ENCODE peak calls at places on chromosomes 11 and 22, in ten cellular contexts. Q is activated CD8-positive, alpha-beta T cell treated with anti-CD3 and anti-CD28 coated beads for 36 hours; I is astrocyte of the spinal cord; P is brain microvascular endothelial cell; S is glutamatergic neuron; O is right lobe of liver; L is AG04450; R is heart right ventricle; W is tibial artery; E is Calu3. H is an unnamed sample.

GRCh38 chr22:38176170-38176741 is 5.4 kb downstream of the PLA2G6 start:
- DNase-seq in Q (peak), I (peak), P (peak), S (no peak), O (no peak), L (peak), R (peak), W (peak), E (peak), H (peak)

GRCh38 chr22:36925388-36926290 is 12.2 kb downstream of the CSF2RB start:
- DNase-seq in Q (no peak), I (no peak), P (no peak), S (no peak), O (no peak), L (no peak), R (no peak), W (no peak), E (no peak), H (no peak)

GRCh38 chr11:123194308-123195181 is 503 bp downstream of the CLMP start:
- DNase-seq in Q (no peak), I (peak), P (no peak), S (peak), O (no peak), L (no peak), R (no peak), W (no peak), E (peak), H (peak)

GRCh38 chr11:48114740-48115139 is 101.9 kb upstream of the OR4B1 start:
- DNase-seq in Q (no peak), I (no peak), P (no peak), S (no peak), O (no peak), L (no peak), R (no peak), W (no peak), E (no peak), H (no peak)

GRCh38 chr11:114232400-114233070 is 63.7 kb upstream of the NNMT start:
- DNase-seq in Q (no peak), I (no peak), P (no peak), S (no peak), O (no peak), L (no peak), R (no peak), W (no peak), E (no peak), H (no peak)

GRCh38 chr22:31748490-31748889 is 1.4 kb downstream of the PRR14L start:
- DNase-seq in Q (no peak), I (no peak), P (no peak), S (no peak), O (no peak), L (no peak), R (no peak), W (no peak), E (no peak), H (no peak)

GRCh38 chr22:35024364-35024692 is 41.6 kb upstream of the ISX start:
- DNase-seq in Q (no peak), I (no peak), P (no peak), S (no peak), O (no peak), L (no peak), R (no peak), W (no peak), E (no peak), H (no peak)

GRCh38 chr22:42641801-42642413 is 1.5 kb upstream of the ATP5MGL start:
- DNase-seq in Q (no peak), I (no peak), P (no peak), S (no peak), O (no peak), L (no peak), R (no peak), W (no peak), E (no peak), H (no peak)

GRCh38 chr11:85182437-85183109 is 444.6 kb downstream of the DLG2 start:
- DNase-seq in Q (no peak), I (peak), P (peak), S (no peak), O (no peak), L (no peak), R (no peak), W (no peak), E (peak), H (peak)

GRCh38 chr11:27693398-27693797 is 6.9 kb downstream of the BDNF start:
- DNase-seq in Q (no peak), I (no peak), P (no peak), S (no peak), O (no peak), L (no peak), R (no peak), W (no peak), E (no peak), H (no peak)

GRCh38 chr11:3044915-3045314 is 12.3 kb downstream of the CARS1 start:
- DNase-seq in Q (no peak), I (no peak), P (no peak), S (no peak), O (no peak), L (no peak), R (no peak), W (no peak), E (no peak), H (no peak)

GRCh38 chr11:9516113-9516512 is 55.3 kb downstream of the ZNF143 start:
- DNase-seq in Q (no peak), I (no peak), P (no peak), S (no peak), O (no peak), L (no peak), R (no peak), W (no peak), E (peak), H (no peak)

GRCh38 chr11:72904016-72904415 is 89.8 kb downstream of the ATG16L2 start:
- DNase-seq in Q (no peak), I (no peak), P (no peak), S (no peak), O (no peak), L (no peak), R (no peak), W (no peak), E (no peak), H (no peak)

GRCh38 chr11:134949121-134949591 is 537.1 kb upstream of the B3GAT1 start:
- DNase-seq in Q (no peak), I (peak), P (peak), S (no peak), O (no peak), L (no peak), R (no peak), W (peak), E (no peak), H (no peak)

GRCh38 chr11:563066-563811 is 2.5 kb downstream of the RASSF7 start:
- DNase-seq in Q (no peak), I (no peak), P (no peak), S (no peak), O (no peak), L (no peak), R (no peak), W (no peak), E (no peak), H (no peak)

GRCh38 chr11:45815747-45816146 is 10.8 kb downstream of the SLC35C1 start:
- DNase-seq in Q (no peak), I (peak), P (peak), S (no peak), O (no peak), L (no peak), R (no peak), W (no peak), E (no peak), H (no peak)

GRCh38 chr11:2122222-2122906 is 16.8 kb downstream of the IGF2 start:
- DNase-seq in Q (no peak), I (peak), P (peak), S (no peak), O (no peak), L (peak), R (no peak), W (no peak), E (no peak), H (no peak)

GRCh38 chr11:9815486-9816136 is 151.7 kb downstream of the SWAP70 start:
- DNase-seq in Q (no peak), I (peak), P (peak), S (no peak), O (no peak), L (peak), R (no peak), W (peak), E (no peak), H (no peak)

GRCh38 chr11:84914511-84914910 is 712.6 kb downstream of the DLG2 start:
- DNase-seq in Q (no peak), I (no peak), P (no peak), S (no peak), O (no peak), L (no peak), R (no peak), W (no peak), E (no peak), H (no peak)

GRCh38 chr11:22807391-22807790 is 22.2 kb downstream of the SVIP start:
- DNase-seq in Q (no peak), I (no peak), P (no peak), S (no peak), O (no peak), L (no peak), R (no peak), W (no peak), E (no peak), H (no peak)

GRCh38 chr11:95378106-95378505 is 147.1 kb upstream of the SESN3 start:
- DNase-seq in Q (no peak), I (no peak), P (no peak), S (no peak), O (no peak), L (no peak), R (no peak), W (no peak), E (no peak), H (no peak)

GRCh38 chr11:44774131-44774530 is 47.4 kb downstream of the TSPAN18 start:
- DNase-seq in Q (no peak), I (no peak), P (no peak), S (no peak), O (peak), L (no peak), R (peak), W (no peak), E (no peak), H (no peak)

GRCh38 chr11:64176751-64177150 is 9.2 kb upstream of the STIP1 start:
- DNase-seq in Q (no peak), I (no peak), P (no peak), S (no peak), O (no peak), L (no peak), R (no peak), W (no peak), E (no peak), H (no peak)

GRCh38 chr11:3840870-3841425 is at the start of gene RHOG:
- DNase-seq in Q (peak), I (peak), P (no peak), S (peak), O (peak), L (peak), R (peak), W (peak), E (peak), H (peak)

GRCh38 chr22:36360871-36361383 is 26.8 kb downstream of the MYH9 start:
- DNase-seq in Q (no peak), I (no peak), P (no peak), S (no peak), O (no peak), L (peak), R (no peak), W (no peak), E (no peak), H (no peak)

GRCh38 chr11:110972640-110973039 is 260.4 kb upstream of the ARHGAP20 start:
- DNase-seq in Q (no peak), I (peak), P (peak), S (no peak), O (no peak), L (peak), R (no peak), W (no peak), E (no peak), H (no peak)

GRCh38 chr22:49251371-49251770 is 576.3 kb downstream of the BRD1 start:
- DNase-seq in Q (no peak), I (no peak), P (no peak), S (no peak), O (peak), L (no peak), R (no peak), W (peak), E (no peak), H (no peak)

GRCh38 chr11:118306556-118306955 is 2.0 kb downstream of the CD3E start:
- DNase-seq in Q (peak), I (no peak), P (no peak), S (no peak), O (no peak), L (no peak), R (no peak), W (no peak), E (no peak), H (no peak)

GRCh38 chr11:112516261-112516660 is 255.6 kb upstream of the PLET1 start:
- DNase-seq in Q (no peak), I (no peak), P (no peak), S (no peak), O (no peak), L (no peak), R (no peak), W (no peak), E (no peak), H (no peak)

GRCh38 chr11:6693342-6694228 is 10.4 kb upstream of the MRPL17 start:
- DNase-seq in Q (peak), I (peak), P (peak), S (no peak), O (no peak), L (peak), R (no peak), W (peak), E (no peak), H (no peak)

GRCh38 chr22:29205598-29206371 is at the start of gene EMID1:
- DNase-seq in Q (peak), I (no peak), P (no peak), S (peak), O (no peak), L (no peak), R (peak), W (no peak), E (peak), H (peak)

GRCh38 chr11:118938491-118939411 is 13.0 kb upstream of the BCL9L start:
- DNase-seq in Q (no peak), I (peak), P (peak), S (no peak), O (no peak), L (no peak), R (no peak), W (no peak), E (peak), H (no peak)

GRCh38 chr11:129950319-129951034 is 52.2 kb downstream of the PRDM10 start:
- DNase-seq in Q (no peak), I (peak), P (no peak), S (no peak), O (peak), L (peak), R (no peak), W (peak), E (no peak), H (no peak)

GRCh38 chr11:119420631-119421030 is 2.3 kb downstream of the THY1 start:
- DNase-seq in Q (no peak), I (no peak), P (no peak), S (no peak), O (no peak), L (no peak), R (no peak), W (no peak), E (no peak), H (peak)

GRCh38 chr11:67483901-67484665 is 1.3 kb downstream of the AIP start:
- DNase-seq in Q (peak), I (no peak), P (no peak), S (no peak), O (no peak), L (no peak), R (no peak), W (no peak), E (no peak), H (no peak)

GRCh38 chr22:17368727-17369552 is at the start of gene CECR2:
- DNase-seq in Q (no peak), I (peak), P (no peak), S (peak), O (peak), L (no peak), R (peak), W (no peak), E (no peak), H (peak)

GRCh38 chr11:65321076-65321475 is 6.4 kb downstream of the CDC42EP2 start:
- DNase-seq in Q (no peak), I (no peak), P (no peak), S (no peak), O (no peak), L (no peak), R (no peak), W (no peak), E (no peak), H (no peak)
- TF ChIP-seq CTCF in Q (no peak), I (no peak), P (no peak), S (no peak), O (no peak), L (no peak), R (no peak), W (no peak), E (no peak), H (no peak)

GRCh38 chr11:75767228-75767572 is 1.4 kb upstream of the DGAT2 start:
- DNase-seq in Q (no peak), I (no peak), P (no peak), S (no peak), O (no peak), L (no peak), R (no peak), W (peak), E (no peak), H (no peak)

GRCh38 chr11:75768909-75769771 is 562 bp downstream of the DGAT2 start:
- DNase-seq in Q (no peak), I (no peak), P (no peak), S (no peak), O (no peak), L (no peak), R (no peak), W (no peak), E (no peak), H (no peak)

GRCh38 chr11:75767793-75768111 is 826 bp upstream of the DGAT2 start:
- DNase-seq in Q (no peak), I (no peak), P (no peak), S (no peak), O (no peak), L (no peak), R (no peak), W (no peak), E (no peak), H (no peak)

GRCh38 chr11:75766449-75767227 is 1.9 kb upstream of the DGAT2 start:
- DNase-seq in Q (peak), I (no peak), P (no peak), S (no peak), O (no peak), L (no peak), R (no peak), W (peak), E (no peak), H (peak)

DNA sequence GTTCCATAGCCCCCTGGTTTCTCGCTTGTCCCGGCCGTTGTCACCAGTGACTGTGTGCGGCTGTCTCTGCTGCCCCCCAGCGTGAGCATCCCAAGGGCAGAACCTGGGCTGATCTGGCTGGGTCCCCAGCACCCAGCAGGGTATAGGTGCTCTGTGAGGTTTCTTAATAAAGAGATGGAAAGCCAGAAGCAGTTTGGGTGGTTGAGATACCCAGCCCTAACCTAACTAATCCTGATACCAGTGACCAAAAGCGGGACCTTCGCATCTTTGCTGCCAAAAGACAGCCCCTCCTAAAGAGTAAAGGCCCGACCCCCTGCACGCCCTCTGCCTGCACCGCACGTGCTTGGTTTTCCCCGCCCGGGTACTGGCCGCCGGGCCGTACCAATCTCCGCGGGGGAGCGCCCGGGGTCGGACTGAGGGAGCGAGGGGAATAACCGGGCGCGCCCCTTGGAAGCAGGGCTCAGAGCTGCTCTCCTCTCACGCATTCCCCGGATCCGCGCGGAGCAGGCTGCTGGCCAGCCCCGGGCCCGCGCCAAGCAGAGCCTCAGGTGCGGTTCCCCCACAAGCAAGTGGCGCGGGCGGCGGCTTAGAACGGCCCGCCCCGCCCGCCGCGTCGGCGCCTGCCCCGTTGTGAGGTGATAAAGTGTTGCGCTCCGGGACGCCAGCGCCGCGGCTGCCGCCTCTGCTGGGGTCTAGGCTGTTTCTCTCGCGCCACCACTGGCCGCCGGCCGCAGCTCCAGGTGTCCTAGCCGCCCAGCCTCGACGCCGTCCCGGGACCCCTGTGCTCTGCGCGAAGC is at the start of gene DGAT2:
- DNase-seq in Q (peak), I (peak), P (peak), S (peak), O (peak), L (no peak), R (peak), W (peak), E (peak), H (peak)
- TF ChIP-seq CTCF in Q (no peak), I (no peak), P (peak), S (no peak), O (peak), L (no peak), R (peak), W (peak), E (no peak), H (no peak)

DNA sequence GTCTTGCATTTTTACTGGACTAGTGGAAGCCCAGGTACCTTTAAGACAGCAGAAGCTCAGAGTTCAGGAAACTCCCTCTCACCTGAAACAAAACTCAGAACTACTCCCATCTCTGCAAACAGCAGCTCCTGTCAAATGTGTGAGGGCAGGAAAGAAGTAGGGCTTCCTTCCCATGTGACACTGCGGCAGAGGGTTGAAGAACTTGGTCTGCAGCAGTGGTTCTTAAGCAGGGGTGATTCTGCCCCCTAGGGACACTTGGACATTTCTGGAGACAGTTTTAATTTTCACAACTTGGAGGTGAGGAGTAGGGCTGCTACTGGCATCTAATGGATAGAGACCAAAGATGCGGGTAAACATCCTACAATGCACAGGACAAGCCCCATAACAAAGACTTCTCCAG is 63.4 kb downstream of the RCN1 start:
- DNase-seq in Q (no peak), I (peak), P (peak), S (no peak), O (no peak), L (no peak), R (no peak), W (no peak), E (peak), H (peak)
- TF ChIP-seq CTCF in Q (no peak), I (peak), P (peak), S (no peak), O (no peak), L (peak), R (no peak), W (no peak), E (no peak), H (no peak)

GRCh38 chr11:124633355-124633754 is 10.7 kb downstream of the TBRG1 start:
- DNase-seq in Q (no peak), I (no peak), P (peak), S (no peak), O (no peak), L (no peak), R (no peak), W (no peak), E (no peak), H (no peak)
- TF ChIP-seq CTCF in Q (no peak), I (peak), P (peak), S (peak), O (peak), L (peak), R (no peak), W (no peak), E (no peak), H (no peak)

DNA sequence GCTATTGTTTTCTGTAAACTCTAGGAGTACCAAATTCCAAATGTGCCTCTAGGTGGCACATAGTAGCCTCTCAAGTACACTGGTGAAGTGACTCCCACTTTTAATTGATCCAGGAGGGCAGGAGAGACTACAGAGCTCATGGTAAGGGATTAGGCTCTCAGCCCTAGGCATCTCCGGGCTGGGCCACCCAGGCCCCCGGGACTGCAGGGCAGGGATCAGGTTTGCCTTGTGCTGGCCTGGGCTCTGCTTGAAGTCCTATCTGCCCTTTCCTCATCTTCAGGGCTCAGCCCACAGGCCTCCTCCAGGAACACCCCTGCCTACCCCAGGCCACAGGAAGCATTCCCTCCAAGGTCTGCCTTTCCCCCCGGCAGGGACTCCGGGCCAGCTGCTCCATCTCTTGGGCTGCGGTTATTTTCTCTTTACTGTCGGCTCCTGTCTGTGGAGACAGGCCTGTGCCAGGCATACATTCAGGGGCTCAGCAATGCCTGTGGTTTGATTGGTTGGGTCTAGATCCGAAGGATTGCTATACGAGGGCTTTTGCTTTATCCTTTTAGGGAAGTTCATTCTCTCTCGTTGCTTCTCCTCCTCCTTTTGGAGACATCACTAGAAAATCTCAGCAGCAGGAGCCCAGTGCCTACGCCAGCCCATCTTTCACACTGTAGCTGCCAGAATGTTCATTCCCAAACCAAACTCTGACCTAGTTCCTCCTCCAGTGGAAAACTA is 32.8 kb downstream of the PARVA start:
- DNase-seq in Q (no peak), I (peak), P (no peak), S (no peak), O (no peak), L (no peak), R (no peak), W (no peak), E (no peak), H (no peak)
- TF ChIP-seq CTCF in Q (no peak), I (no peak), P (peak), S (no peak), O (no peak), L (peak), R (peak), W (peak), E (peak), H (no peak)